ENCODE peak calls at places on chromosomes 1 and 21, in ten cellular contexts. X, J, I, G, E, C, T, N, Z and Q are unnamed samples.

GRCh38 chr21:45283611-45284455 is 3.9 kb downstream of the POFUT2 start:
- DNase-seq in X (peak), Z (peak), N (no peak), G (peak), J (no peak), I (peak), T (peak), C (peak), E (no peak), Q (no peak)

GRCh38 chr1:40316595-40317393 is at the start of gene COL9A2:
- DNase-seq in C (no peak), N (peak), T (peak), E (peak), G (no peak), I (no peak), J (no peak), X (peak), Z (peak), Q (no peak)

GRCh38 chr1:55773189-55773940 is 558.2 kb upstream of the USP24 start:
- DNase-seq in I (no peak), Z (no peak), X (no peak), T (no peak), E (no peak), C (no peak), N (no peak), J (no peak), G (no peak), Q (no peak)

GRCh38 chr1:169795687-169796086 is 980 bp upstream of the METTL18 start:
- DNase-seq in G (no peak), C (no peak), E (no peak), X (no peak), N (no peak), Z (no peak), J (no peak), I (no peak), T (no peak), Q (no peak)

GRCh38 chr1:109516872-109517271 is 7.3 kb upstream of the AMIGO1 start:
- DNase-seq in N (no peak), I (no peak), X (no peak), T (no peak), Z (peak), J (no peak), C (no peak), E (no peak), G (no peak), Q (no peak)

GRCh38 chr1:39829791-39830533 is 41.3 kb upstream of the BMP8B start:
- DNase-seq in J (no peak), Z (no peak), C (no peak), G (no peak), T (no peak), I (no peak), E (no peak), X (no peak), N (no peak), Q (no peak)

GRCh38 chr1:227092054-227092453 is 152.0 kb downstream of the COQ8A start:
- DNase-seq in X (no peak), Z (no peak), J (no peak), N (no peak), G (no peak), C (no peak), I (no peak), T (no peak), E (no peak), Q (no peak)

GRCh38 chr1:72524021-72524420 is 241.7 kb upstream of the NEGR1 start:
- DNase-seq in T (no peak), C (no peak), G (no peak), I (no peak), X (no peak), Z (no peak), J (no peak), E (no peak), N (no peak), Q (no peak)

GRCh38 chr1:163870666-163871065 is 548.9 kb downstream of the NUF2 start:
- DNase-seq in C (no peak), J (no peak), I (no peak), Z (no peak), N (no peak), T (no peak), G (no peak), X (no peak), E (no peak), Q (no peak)

GRCh38 chr21:29264721-29265120 is 34.0 kb upstream of the BACH1 start:
- DNase-seq in C (no peak), Z (no peak), T (no peak), E (no peak), J (no peak), I (no peak), N (no peak), X (no peak), G (no peak), Q (no peak)

GRCh38 chr1:247324913-247325312 is 6.8 kb downstream of the ZNF496 start:
- DNase-seq in Z (no peak), C (no peak), E (no peak), N (no peak), J (no peak), G (no peak), T (no peak), I (no peak), X (no peak), Q (no peak)

GRCh38 chr1:162297208-162297607 is 79.4 kb downstream of the SPATA46 start:
- DNase-seq in Z (no peak), X (no peak), C (no peak), T (no peak), N (no peak), I (no peak), E (no peak), G (no peak), J (no peak), Q (no peak)

GRCh38 chr1:154431586-154432373 is 26.6 kb downstream of the IL6R start:
- DNase-seq in J (no peak), Z (no peak), T (no peak), X (no peak), I (no peak), C (no peak), N (no peak), E (no peak), G (peak), Q (peak)

GRCh38 chr1:236108027-236108648 is 34.2 kb upstream of the GPR137B start:
- DNase-seq in T (no peak), Z (no peak), I (no peak), J (no peak), E (no peak), C (no peak), N (no peak), X (no peak), G (no peak), Q (no peak)

GRCh38 chr1:243441601-243442000 is 185.8 kb downstream of the SDCCAG8 start:
- DNase-seq in T (no peak), I (no peak), C (no peak), X (no peak), N (no peak), E (no peak), J (no peak), Z (no peak), G (no peak), Q (no peak)

GRCh38 chr1:93625582-93626327 is 55.9 kb downstream of the BCAR3 start:
- DNase-seq in N (no peak), Z (no peak), X (no peak), T (no peak), E (no peak), G (no peak), J (no peak), I (peak), C (no peak), Q (peak)

GRCh38 chr21:35273331-35273730 is 224.2 kb upstream of the RUNX1 start:
- DNase-seq in C (no peak), Z (peak), N (no peak), J (no peak), X (no peak), E (no peak), T (peak), G (no peak), I (no peak), Q (no peak)

GRCh38 chr1:3609016-3609768 is 2.1 kb downstream of the MEGF6 start:
- DNase-seq in Z (no peak), E (no peak), X (no peak), G (no peak), I (no peak), T (no peak), J (no peak), N (no peak), C (no peak), Q (no peak)

GRCh38 chr21:45266518-45267389 is 20.9 kb downstream of the POFUT2 start:
- DNase-seq in J (no peak), X (peak), I (no peak), C (no peak), G (no peak), Z (no peak), E (no peak), N (no peak), T (peak), Q (no peak)

GRCh38 chr1:206684478-206685255 is at the start of gene MAPKAPK2:
- DNase-seq in E (peak), J (peak), T (peak), C (peak), X (peak), Z (peak), I (peak), N (peak), G (peak), Q (peak)

GRCh38 chr1:3614755-3615742 is 3.7 kb upstream of the MEGF6 start:
- DNase-seq in J (no peak), Z (no peak), G (no peak), X (no peak), I (no peak), T (peak), E (no peak), N (peak), C (no peak), Q (no peak)

GRCh38 chr1:15154480-15155036 is 1.0 kb downstream of the TMEM51 start:
- DNase-seq in N (no peak), T (peak), X (no peak), E (no peak), Z (peak), G (peak), J (no peak), C (peak), I (peak), Q (no peak)
- TF ChIP-seq POLR2A in N (no peak), T (no peak), X (no peak), E (no peak), Z (no peak), G (no peak), J (no peak), C (peak), I (peak), Q (no peak)

GRCh38 chr1:9626201-9626608 is 25.3 kb upstream of the PIK3CD start:
- DNase-seq in N (no peak), X (no peak), G (no peak), I (no peak), J (no peak), T (no peak), C (no peak), E (no peak), Z (no peak), Q (no peak)

GRCh38 chr1:9630331-9631081 is 21.0 kb upstream of the PIK3CD start:
- DNase-seq in J (no peak), T (no peak), I (no peak), G (no peak), Z (no peak), E (no peak), X (no peak), N (no peak), C (no peak), Q (no peak)

GRCh38 chr1:9631613-9632012 is 19.9 kb upstream of the PIK3CD start:
- DNase-seq in J (no peak), C (no peak), E (no peak), N (no peak), X (no peak), G (no peak), T (no peak), I (no peak), Z (no peak), Q (no peak)

GRCh38 chr1:9628541-9629444 is 22.7 kb upstream of the PIK3CD start:
- DNase-seq in J (no peak), X (no peak), N (no peak), Z (no peak), G (peak), T (no peak), I (no peak), C (no peak), E (no peak), Q (no peak)

GRCh38 chr1:9629445-9630201 is 21.9 kb upstream of the PIK3CD start:
- DNase-seq in Z (peak), G (peak), X (no peak), N (no peak), I (peak), T (peak), C (peak), E (peak), J (peak), Q (no peak)
- TF ChIP-seq POLR2A in Z (no peak), G (no peak), X (no peak), N (no peak), I (no peak), T (no peak), C (no peak), E (no peak), J (no peak), Q (no peak)

GRCh38 chr1:167629681-167630567 is at the start of gene RCSD1:
- DNase-seq in G (no peak), I (no peak), T (peak), C (no peak), X (no peak), Z (peak), E (peak), J (no peak), N (no peak), Q (no peak)
- TF ChIP-seq POLR2A in G (no peak), I (peak), T (no peak), C (no peak), X (no peak), Z (no peak), E (no peak), J (no peak), N (no peak), Q (no peak)

DNA sequence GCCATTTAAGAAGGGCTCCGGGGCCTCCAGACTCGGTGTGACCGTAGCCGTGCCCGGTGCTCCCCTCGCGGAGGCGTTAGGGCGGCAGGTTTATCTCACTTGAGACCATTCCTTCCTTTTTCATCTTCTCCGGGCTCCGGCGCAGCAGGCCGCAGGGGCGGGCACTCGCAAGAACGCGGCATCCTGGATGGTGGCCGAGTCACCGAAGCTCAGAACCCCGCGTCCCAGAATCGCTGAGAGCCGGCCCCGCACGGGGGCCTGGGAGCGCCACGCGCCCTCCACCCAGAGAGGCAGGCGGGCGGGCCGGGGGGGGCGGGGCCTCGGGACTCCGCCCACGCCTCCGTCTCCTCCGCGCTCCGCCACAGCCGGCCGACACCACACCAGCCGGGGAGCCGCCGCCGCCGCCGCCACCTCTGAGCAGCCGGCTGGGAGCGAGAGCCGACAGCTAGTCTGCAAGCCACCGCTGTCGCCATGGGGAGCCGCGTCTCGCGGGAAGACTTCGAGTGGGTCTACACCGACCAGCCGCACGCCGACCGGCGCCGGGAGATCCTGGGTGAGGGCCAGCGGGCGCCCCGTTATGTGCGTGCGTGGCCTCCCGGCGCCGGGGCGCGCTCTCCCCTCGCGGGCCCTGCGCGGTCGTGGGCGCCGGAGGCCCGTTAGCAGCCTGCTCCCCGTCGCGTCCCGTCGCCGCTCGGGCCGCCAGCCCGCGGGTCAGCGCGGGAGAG is at the start of gene DEGS1:
- DNase-seq in E (peak), T (peak), Z (peak), I (peak), C (peak), G (peak), J (peak), N (peak), X (peak), Q (peak)
- TF ChIP-seq POLR2A in E (no peak), T (no peak), Z (peak), I (peak), C (peak), G (peak), J (peak), N (peak), X (peak), Q (peak)

GRCh38 chr1:240170245-240170644 is 78.6 kb downstream of the FMN2 start:
- DNase-seq in Z (no peak), T (no peak), G (no peak), N (no peak), I (no peak), E (no peak), C (no peak), X (no peak), J (no peak), Q (no peak)
- TF ChIP-seq POLR2A in Z (no peak), T (no peak), G (no peak), N (no peak), I (no peak), E (no peak), C (no peak), X (no peak), J (no peak), Q (no peak)

DNA sequence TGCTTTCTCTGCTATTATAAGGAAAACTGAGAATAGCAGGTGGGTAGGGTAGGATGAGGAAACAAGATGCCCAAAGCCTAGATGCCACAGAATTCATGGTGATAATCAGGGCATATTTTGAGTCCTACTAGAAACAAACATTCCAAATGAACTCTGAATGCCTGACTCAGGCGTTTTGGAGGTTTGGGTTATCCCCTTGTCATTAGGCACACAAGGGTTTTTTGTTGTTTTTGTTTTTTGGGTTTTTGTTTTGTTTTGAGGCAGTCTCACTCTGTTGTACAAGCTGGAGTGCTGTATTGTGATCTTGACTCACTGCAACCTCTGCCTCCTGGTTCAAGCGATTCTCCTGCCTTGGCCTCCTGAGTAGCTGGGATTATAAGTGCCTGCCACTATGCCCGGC is 19.2 kb downstream of the SYNC start:
- DNase-seq in T (no peak), Z (no peak), X (no peak), J (no peak), N (no peak), G (no peak), C (no peak), I (no peak), E (no peak), Q (no peak)
- TF ChIP-seq POLR2A in T (no peak), Z (no peak), X (no peak), J (no peak), N (no peak), G (no peak), C (no peak), I (no peak), E (no peak), Q (no peak)

GRCh38 chr1:145918992-145919939 is 749 bp upstream of the PEX11B start:
- DNase-seq in E (peak), Z (peak), N (peak), G (peak), T (peak), I (peak), C (peak), X (no peak), J (no peak), Q (peak)
- TF ChIP-seq POLR2A in E (no peak), Z (no peak), N (peak), G (peak), T (no peak), I (peak), C (no peak), X (no peak), J (no peak), Q (no peak)

GRCh38 chr1:65421341-65422174 is 1.1 kb downstream of the LEPR start:
- DNase-seq in I (no peak), C (no peak), X (no peak), E (no peak), Z (no peak), T (no peak), J (no peak), G (no peak), N (no peak), Q (no peak)
- TF ChIP-seq POLR2A in I (no peak), C (no peak), X (no peak), E (no peak), Z (no peak), T (no peak), J (no peak), G (no peak), N (no peak), Q (no peak)

DNA sequence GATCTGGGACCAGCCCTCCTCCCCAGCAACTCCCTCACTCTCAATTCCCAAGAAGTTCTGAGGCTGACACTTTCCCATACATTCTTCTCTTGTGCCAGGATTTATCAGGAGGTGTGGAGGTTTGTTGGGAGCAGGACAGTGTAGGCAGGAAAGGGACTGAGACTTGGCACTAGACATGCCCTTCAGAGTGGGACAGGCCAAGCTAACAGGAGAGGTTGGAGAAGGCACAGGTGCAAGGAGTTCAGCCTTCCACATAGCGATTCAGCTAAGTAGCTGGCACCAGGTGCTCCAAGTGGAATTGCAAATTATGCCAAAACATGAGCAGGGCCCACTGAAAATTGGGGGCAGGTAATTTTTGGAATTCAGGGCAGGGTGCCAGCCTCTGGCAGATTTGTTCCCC is 83.0 kb upstream of the DUSP10 start:
- DNase-seq in J (no peak), T (no peak), X (no peak), C (no peak), Z (no peak), I (no peak), G (no peak), E (no peak), N (no peak), Q (no peak)
- TF ChIP-seq POLR2A in J (no peak), T (no peak), X (no peak), C (no peak), Z (no peak), I (no peak), G (no peak), E (no peak), N (no peak), Q (no peak)